ENCODE peak calls at places on chromosomes 3 and 15, in seven cellular contexts. M, E, D, V, W, X and B are unnamed samples.

GRCh38 chr15:79003301-79003700 is 58.5 kb upstream of the CTSH start:
- DNase-seq in M (no peak), E (no peak), D (no peak), V (no peak), W (no peak), X (peak), B (peak)

GRCh38 chr15:76147906-76148553 is 88.2 kb downstream of the TMEM266 start:
- DNase-seq in M (peak), E (peak), D (peak), V (no peak), W (peak), X (peak), B (no peak)

GRCh38 chr15:40093224-40093842 is 15.3 kb downstream of the BMF start:
- DNase-seq in M (no peak), E (no peak), D (no peak), V (no peak), W (no peak), X (no peak), B (peak)

GRCh38 chr15:68986292-68986691 is 28.2 kb upstream of the NOX5 start:
- DNase-seq in M (no peak), E (no peak), D (no peak), V (no peak), W (no peak), X (no peak), B (no peak)

GRCh38 chr15:92809880-92810361 is 90.2 kb upstream of the CHD2 start:
- DNase-seq in M (no peak), E (peak), D (no peak), V (no peak), W (no peak), X (peak), B (peak)

GRCh38 chr3:163362154-163362553 is 1716.1 kb downstream of the SI start:
- DNase-seq in M (no peak), E (no peak), D (no peak), V (no peak), W (no peak), X (no peak), B (no peak)

GRCh38 chr15:89115547-89115946 is 27.3 kb downstream of the ABHD2 start:
- DNase-seq in M (no peak), E (no peak), D (peak), V (no peak), W (no peak), X (no peak), B (no peak)

GRCh38 chr3:56591256-56591655 is 34.3 kb downstream of the CCDC66 start:
- DNase-seq in M (no peak), E (no peak), D (no peak), V (no peak), W (no peak), X (no peak), B (no peak)

GRCh38 chr3:17132286-17133115 is 247.7 kb downstream of the PLCL2 start:
- DNase-seq in M (no peak), E (no peak), D (no peak), V (no peak), W (no peak), X (no peak), B (no peak)

GRCh38 chr3:157335677-157336076 is 101.0 kb upstream of the PTX3 start:
- DNase-seq in M (no peak), E (no peak), D (peak), V (no peak), W (no peak), X (peak), B (peak)

GRCh38 chr15:58037902-58038301 is 27.6 kb downstream of the ALDH1A2 start:
- DNase-seq in M (no peak), E (no peak), D (no peak), V (no peak), W (no peak), X (no peak), B (no peak)

GRCh38 chr3:65245133-65246076 is 557.6 kb upstream of the ADAMTS9 start:
- DNase-seq in M (no peak), E (no peak), D (no peak), V (no peak), W (no peak), X (peak), B (no peak)

GRCh38 chr3:142586803-142587406 is 8.4 kb upstream of the ATR start:
- DNase-seq in M (no peak), E (no peak), D (no peak), V (no peak), W (no peak), X (peak), B (peak)

GRCh38 chr3:131850223-131850622 is 184.6 kb downstream of the CPNE4 start:
- DNase-seq in M (no peak), E (no peak), D (no peak), V (no peak), W (no peak), X (no peak), B (no peak)

GRCh38 chr3:17013050-17013449 is 128.3 kb downstream of the PLCL2 start:
- DNase-seq in M (no peak), E (peak), D (no peak), V (no peak), W (no peak), X (no peak), B (no peak)

GRCh38 chr15:65050270-65050669 is 5.1 kb downstream of the SLC51B start:
- DNase-seq in M (no peak), E (no peak), D (no peak), V (no peak), W (no peak), X (no peak), B (peak)

GRCh38 chr3:124560406-124561215 is 169.6 kb upstream of the UMPS start:
- DNase-seq in M (no peak), E (no peak), D (no peak), V (no peak), W (no peak), X (no peak), B (no peak)

GRCh38 chr3:154970796-154971195 is 109.3 kb upstream of the MME start:
- DNase-seq in M (no peak), E (no peak), D (no peak), V (no peak), W (no peak), X (peak), B (peak)

GRCh38 chr3:354433-354832 is 157.9 kb downstream of the CHL1 start:
- DNase-seq in M (peak), E (no peak), D (no peak), V (no peak), W (no peak), X (peak), B (peak)

GRCh38 chr3:73446467-73447110 is 178.2 kb downstream of the PDZRN3 start:
- DNase-seq in M (no peak), E (no peak), D (no peak), V (no peak), W (no peak), X (no peak), B (no peak)

GRCh38 chr15:44087578-44088190 is 107.4 kb downstream of the FRMD5 start:
- DNase-seq in M (no peak), E (no peak), D (no peak), V (no peak), W (no peak), X (peak), B (peak)

GRCh38 chr3:8095724-8096123 is 405.9 kb upstream of the LMCD1 start:
- DNase-seq in M (no peak), E (no peak), D (peak), V (no peak), W (no peak), X (no peak), B (no peak)

GRCh38 chr3:132867956-132868355 is 145.7 kb upstream of the NPHP3 start:
- DNase-seq in M (no peak), E (no peak), D (no peak), V (no peak), W (no peak), X (peak), B (no peak)

GRCh38 chr3:31947671-31948091 is 33.4 kb downstream of the OSBPL10 start:
- DNase-seq in M (no peak), E (no peak), D (no peak), V (no peak), W (no peak), X (no peak), B (no peak)

GRCh38 chr3:190041333-190042041 is 79.2 kb downstream of the P3H2 start:
- DNase-seq in M (peak), E (no peak), D (no peak), V (no peak), W (no peak), X (peak), B (no peak)

GRCh38 chr3:194204036-194204792 is 68.3 kb downstream of the HES1 start:
- DNase-seq in M (peak), E (no peak), D (peak), V (no peak), W (no peak), X (no peak), B (no peak)

GRCh38 chr15:78394981-78395619 is 42.9 kb upstream of the IREB2 start:
- DNase-seq in M (no peak), E (no peak), D (peak), V (no peak), W (no peak), X (no peak), B (no peak)

GRCh38 chr3:57961828-57962447 is 46.3 kb upstream of the FLNB start:
- DNase-seq in M (no peak), E (no peak), D (no peak), V (no peak), W (no peak), X (peak), B (peak)

GRCh38 chr3:187066228-187066995 is 72.9 kb downstream of the RPL39L start:
- DNase-seq in M (peak), E (peak), D (peak), V (no peak), W (no peak), X (peak), B (peak)

GRCh38 chr3:89227218-89227617 is 119.8 kb downstream of the EPHA3 start:
- DNase-seq in M (no peak), E (no peak), D (no peak), V (no peak), W (no peak), X (peak), B (no peak)

GRCh38 chr3:189712906-189713483 is 81.8 kb downstream of the TP63 start:
- DNase-seq in M (no peak), E (no peak), D (no peak), V (no peak), W (no peak), X (peak), B (no peak)

GRCh38 chr15:70474367-70474681 is 289.0 kb downstream of the UACA start:
- DNase-seq in M (no peak), E (no peak), D (no peak), V (no peak), W (no peak), X (no peak), B (no peak)

GRCh38 chr15:49270541-49271421 is 100.7 kb downstream of the GALK2 start:
- DNase-seq in M (no peak), E (no peak), D (no peak), V (no peak), W (no peak), X (peak), B (no peak)

GRCh38 chr15:63196846-63197245 is 7.4 kb downstream of the RAB8B start:
- DNase-seq in M (no peak), E (no peak), D (no peak), V (no peak), W (no peak), X (no peak), B (no peak)

GRCh38 chr3:172675371-172676193 is 35.3 kb downstream of the NCEH1 start:
- DNase-seq in M (peak), E (no peak), D (no peak), V (no peak), W (no peak), X (peak), B (peak)

GRCh38 chr3:125192190-125193035 is 20.1 kb downstream of the SLC12A8 start:
- DNase-seq in M (peak), E (no peak), D (peak), V (no peak), W (no peak), X (no peak), B (no peak)

DNA sequence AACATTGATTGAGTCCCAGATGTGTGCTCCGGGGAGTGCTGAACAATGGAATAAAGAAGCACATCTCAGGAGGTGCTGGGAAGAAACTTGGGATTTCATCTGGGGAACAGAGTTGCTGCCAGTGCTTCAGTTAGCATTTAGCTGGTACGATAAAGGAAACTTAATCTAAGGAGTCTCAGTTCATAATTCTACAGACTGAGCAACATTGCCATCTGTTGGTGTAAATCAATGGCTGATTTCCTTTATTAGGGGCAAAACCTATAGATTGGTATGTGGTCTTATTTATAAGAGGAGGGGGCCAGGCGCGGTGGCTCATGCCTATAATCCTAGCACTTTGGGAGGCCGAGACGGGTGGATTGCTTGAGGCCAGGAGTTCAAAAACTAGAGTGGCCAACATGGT is 8.9 kb downstream of the MKRN2OS start:
- DNase-seq in M (no peak), E (no peak), D (no peak), V (no peak), W (no peak), X (peak), B (no peak)
- TF ChIP-seq CTCF in M (no peak), E (peak), D (no peak), V (no peak), W (no peak), X (peak), B (peak)

GRCh38 chr3:50120364-50121095 is 31.8 kb downstream of the RBM5 start:
- DNase-seq in M (no peak), E (no peak), D (no peak), V (no peak), W (no peak), X (no peak), B (no peak)

GRCh38 chr3:50122661-50123391 is 32.3 kb upstream of the SEMA3F start:
- DNase-seq in M (peak), E (peak), D (no peak), V (no peak), W (no peak), X (no peak), B (no peak)

GRCh38 chr3:50121416-50122032 is 32.8 kb downstream of the RBM5 start:
- DNase-seq in M (peak), E (peak), D (peak), V (no peak), W (peak), X (peak), B (peak)

GRCh38 chr3:50123394-50124361 is 31.4 kb upstream of the SEMA3F start:
- DNase-seq in M (peak), E (no peak), D (no peak), V (no peak), W (no peak), X (no peak), B (no peak)

DNA sequence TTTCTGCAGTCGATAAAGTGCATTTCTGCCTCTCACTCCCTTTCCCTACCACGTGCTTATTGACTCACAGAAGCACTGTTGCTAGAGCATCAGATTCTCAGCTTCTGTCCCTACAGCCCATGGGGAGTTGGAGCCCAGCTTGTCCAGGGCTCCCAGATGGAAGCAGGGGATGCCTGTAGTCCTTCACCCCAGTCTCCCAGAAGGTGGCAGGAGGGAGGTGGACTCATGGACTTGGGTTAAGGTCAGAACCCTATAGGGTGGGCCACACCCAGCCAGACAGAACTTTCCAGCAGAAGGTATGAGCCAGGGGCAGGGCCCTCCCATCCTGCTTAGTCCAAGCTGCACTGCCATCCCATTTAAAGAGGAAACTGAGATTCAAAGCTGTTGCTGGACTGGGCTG is 33.1 kb upstream of the SEMA3F start:
- DNase-seq in M (no peak), E (no peak), D (no peak), V (no peak), W (no peak), X (peak), B (no peak)
- TF ChIP-seq CTCF in M (no peak), E (no peak), D (no peak), V (no peak), W (no peak), X (peak), B (no peak)

DNA sequence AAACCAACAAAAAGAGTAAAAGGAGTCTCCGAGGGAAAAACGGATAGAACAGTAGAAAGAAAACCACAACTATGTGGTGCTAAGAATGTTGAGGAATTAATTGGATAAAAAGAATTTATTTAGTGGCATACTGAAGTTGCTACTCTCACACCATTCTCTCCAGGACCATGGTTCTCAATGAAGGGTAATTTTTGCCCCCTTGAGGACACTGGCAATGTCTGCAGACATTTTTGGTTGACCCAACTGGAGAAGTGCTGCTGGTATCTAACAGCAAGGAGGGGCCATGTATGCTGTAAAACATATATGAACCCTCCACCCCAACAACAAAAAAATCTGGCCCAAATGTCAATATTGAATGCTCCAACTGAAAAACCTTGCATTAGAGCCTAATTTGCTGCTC is 85.9 kb upstream of the CSPG5 start:
- DNase-seq in M (no peak), E (no peak), D (no peak), V (no peak), W (no peak), X (peak), B (peak)
- TF ChIP-seq CTCF in M (peak), E (no peak), D (no peak), V (no peak), W (no peak), X (peak), B (peak)

DNA sequence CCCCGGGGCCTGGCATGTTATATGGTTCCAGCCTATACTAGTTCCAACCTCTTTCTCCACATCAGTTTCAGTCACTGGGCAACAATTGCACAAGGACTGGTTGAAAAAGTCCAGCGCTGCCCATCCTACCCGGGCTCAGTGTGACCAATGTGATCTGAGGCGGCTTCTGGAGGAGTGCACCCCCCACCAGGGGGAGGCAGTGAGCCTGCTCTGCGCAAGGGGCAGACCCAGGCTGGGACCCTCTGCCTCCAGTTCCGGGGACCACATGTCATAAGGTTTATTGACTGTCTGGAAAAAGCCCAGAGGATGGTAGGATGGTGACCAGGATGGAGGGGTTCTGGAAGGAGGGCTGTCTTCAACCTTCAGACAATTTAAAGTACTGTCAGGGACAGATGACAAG is 25.6 kb upstream of the NR2E3 start:
- DNase-seq in M (no peak), E (no peak), D (peak), V (no peak), W (no peak), X (no peak), B (no peak)
- TF ChIP-seq CTCF in M (peak), E (no peak), D (peak), V (no peak), W (no peak), X (peak), B (peak)

GRCh38 chr15:85760531-85761371 is 34.0 kb downstream of the KLHL25 start:
- DNase-seq in M (no peak), E (no peak), D (no peak), V (no peak), W (no peak), X (no peak), B (no peak)
- TF ChIP-seq CTCF in M (no peak), E (no peak), D (no peak), V (no peak), W (no peak), X (no peak), B (no peak)

GRCh38 chr3:146148468-146148931 is 12.5 kb downstream of the PLOD2 start:
- DNase-seq in M (no peak), E (no peak), D (no peak), V (no peak), W (no peak), X (peak), B (no peak)
- TF ChIP-seq CTCF in M (no peak), E (no peak), D (no peak), V (no peak), W (peak), X (peak), B (peak)

DNA sequence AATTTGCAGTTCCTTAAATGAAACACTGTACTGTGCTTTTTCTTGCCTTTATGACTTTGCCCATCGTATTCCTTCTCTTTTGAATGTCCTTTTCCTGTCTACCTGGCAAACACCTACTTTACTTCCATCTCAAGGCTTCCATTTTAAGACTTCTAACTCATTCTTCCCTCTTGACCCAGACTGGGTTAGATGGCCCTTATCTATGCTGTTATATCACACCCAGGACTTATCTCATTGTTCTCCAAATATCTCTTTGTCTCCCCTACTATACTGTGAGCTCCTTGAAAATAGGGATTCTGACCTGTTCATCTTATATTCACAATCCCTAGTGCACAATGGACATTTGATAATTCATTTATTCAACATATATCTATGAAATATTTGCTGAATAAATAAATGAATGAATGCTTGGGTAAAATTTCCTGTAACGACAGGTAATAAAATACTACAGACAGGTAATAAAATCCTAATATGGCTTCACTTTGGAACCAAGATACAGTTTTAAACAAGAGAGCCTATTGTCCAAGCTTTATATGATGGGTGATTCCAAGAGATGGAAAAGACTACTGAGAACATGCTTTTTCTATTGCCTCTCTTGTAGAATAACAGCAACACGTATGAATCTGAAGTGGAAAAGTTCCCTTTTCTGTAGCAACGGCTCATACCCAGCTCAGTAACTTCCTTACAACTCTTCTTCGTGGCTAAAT is 22.7 kb downstream of the EFL1 start:
- DNase-seq in M (no peak), E (no peak), D (no peak), V (no peak), W (no peak), X (no peak), B (no peak)
- TF ChIP-seq CTCF in M (no peak), E (no peak), D (no peak), V (no peak), W (no peak), X (no peak), B (no peak)